ENCODE peak calls at places on chromosomes 2 and 18, in nine cellular contexts. U is tibial nerve; S is germinal center; K is GM23248; Y is posterior cingulate gyrus; A is substantia nigra; J is activated CD4-positive, CD25-positive, alpha-beta regulatory T cell treated with anti-CD3 and anti-CD28 coated beads, Interleukin-2, amount 50 U/mL, for 72 hours; L is GM13977; Q is AG04450. X is an unnamed sample.

GRCh38 chr2:190786404-190787166 is 94.0 kb upstream of the GLS start:
- DNase-seq in Q (no peak), K (no peak), L (no peak), S (no peak), J (no peak), U (no peak), A (peak), Y (no peak), X (no peak)

GRCh38 chr18:60329131-60329530 is 43.4 kb downstream of the MC4R start:
- DNase-seq in J (no peak), U (no peak), L (no peak), Y (no peak), Q (no peak), K (no peak), A (no peak), S (no peak), X (no peak)

GRCh38 chr2:202140522-202141292 is 67.7 kb downstream of the KIAA2012 start:
- DNase-seq in S (no peak), Q (no peak), J (no peak), K (peak), U (no peak), L (no peak), A (no peak), Y (no peak), X (no peak)

GRCh38 chr2:96427917-96428316 is 77.2 kb downstream of the NEURL3 start:
- DNase-seq in S (no peak), U (no peak), Q (no peak), Y (no peak), L (no peak), J (no peak), A (no peak), K (peak), X (no peak)

GRCh38 chr2:95346738-95347671 is 49.9 kb downstream of the KCNIP3 start:
- DNase-seq in A (no peak), U (no peak), J (no peak), S (no peak), Y (peak), L (peak), Q (no peak), K (peak), X (no peak)

GRCh38 chr2:38178142-38178541 is 102.2 kb upstream of the CYP1B1 start:
- DNase-seq in A (no peak), L (no peak), Q (no peak), Y (no peak), U (peak), J (no peak), K (peak), S (no peak), X (no peak)

GRCh38 chr18:34971313-34971712 is 69.9 kb upstream of the MAPRE2 start:
- DNase-seq in S (no peak), U (no peak), L (no peak), A (no peak), Q (no peak), Y (no peak), J (no peak), K (peak), X (no peak)

GRCh38 chr2:109690822-109691541 is 76.8 kb downstream of the SOWAHC start:
- DNase-seq in L (no peak), Q (no peak), J (no peak), K (no peak), Y (no peak), S (no peak), U (no peak), A (no peak), X (no peak)

GRCh38 chr2:105842555-105842954 is 97.8 kb downstream of the NCK2 start:
- DNase-seq in J (no peak), U (no peak), K (no peak), Q (no peak), A (no peak), S (no peak), Y (no peak), L (no peak), X (no peak)

GRCh38 chr2:161104054-161104553 is 56.1 kb upstream of the TANK start:
- DNase-seq in U (no peak), Q (no peak), Y (no peak), K (no peak), S (peak), A (no peak), J (no peak), L (peak), X (no peak)

GRCh38 chr2:219492575-219492974 is 6.1 kb upstream of the GMPPA start:
- DNase-seq in L (no peak), Y (no peak), K (no peak), A (no peak), U (no peak), Q (no peak), J (no peak), S (no peak), X (no peak)

GRCh38 chr2:237440819-237441281 is 26.9 kb upstream of the COL6A3 start:
- DNase-seq in J (no peak), L (peak), S (no peak), K (peak), A (no peak), Y (peak), U (no peak), Q (no peak), X (no peak)

GRCh38 chr2:3827673-3828575 is 124.5 kb downstream of the DCDC2C start:
- DNase-seq in A (no peak), U (peak), S (peak), Y (no peak), K (peak), Q (peak), J (no peak), L (peak), X (no peak)

GRCh38 chr18:34848695-34849094 is 138.6 kb downstream of the DTNA start:
- DNase-seq in A (no peak), L (no peak), J (no peak), Y (no peak), K (no peak), Q (no peak), U (no peak), S (no peak), X (no peak)

GRCh38 chr18:44823782-44824181 is 143.1 kb downstream of the SETBP1 start:
- DNase-seq in K (peak), U (no peak), Y (no peak), S (no peak), J (no peak), Q (no peak), L (no peak), A (no peak), X (no peak)

GRCh38 chr2:209425082-209426071 is 1.5 kb downstream of the MAP2 start:
- DNase-seq in Y (peak), K (peak), L (peak), J (no peak), S (peak), A (peak), Q (no peak), U (no peak), X (peak)

GRCh38 chr2:215773728-215774127 is 239.6 kb downstream of the MREG start:
- DNase-seq in Y (no peak), L (no peak), K (peak), A (no peak), J (no peak), S (no peak), U (peak), Q (peak), X (no peak)

GRCh38 chr2:146124741-146125140 is 1604.8 kb upstream of the ZEB2 start:
- DNase-seq in U (no peak), A (no peak), Y (no peak), K (peak), S (no peak), J (no peak), Q (peak), L (no peak), X (no peak)

GRCh38 chr2:217467331-217467730 is 535.5 kb downstream of the TNS1 start:
- DNase-seq in K (peak), J (no peak), U (peak), Q (no peak), S (no peak), Y (no peak), A (no peak), L (no peak), X (no peak)

GRCh38 chr2:11437602-11438001 is 28.4 kb downstream of the E2F6 start:
- DNase-seq in Q (no peak), K (no peak), S (no peak), U (no peak), L (no peak), J (no peak), A (no peak), Y (no peak), X (no peak)

GRCh38 chr18:46502444-46502843 is 154.6 kb downstream of the LOXHD1 start:
- DNase-seq in U (no peak), A (no peak), J (no peak), Q (no peak), L (no peak), S (no peak), K (no peak), Y (no peak), X (no peak)

GRCh38 chr2:214138779-214139178 is 272.1 kb upstream of the VWC2L start:
- DNase-seq in Y (no peak), K (no peak), J (no peak), U (no peak), S (no peak), A (no peak), L (no peak), Q (no peak), X (no peak)

GRCh38 chr2:159553727-159554126 is 62.6 kb downstream of the BAZ2B start:
- DNase-seq in J (no peak), S (no peak), L (no peak), Q (no peak), Y (no peak), A (no peak), U (no peak), K (no peak), X (no peak)

GRCh38 chr2:144343135-144343534 is 176.8 kb downstream of the ZEB2 start:
- DNase-seq in U (no peak), Q (no peak), A (no peak), J (no peak), L (no peak), K (no peak), S (no peak), Y (no peak), X (no peak)

GRCh38 chr2:152462591-152463178 is 127.7 kb downstream of the FMNL2 start:
- DNase-seq in Q (no peak), U (no peak), A (no peak), L (no peak), Y (no peak), J (no peak), S (no peak), K (no peak), X (no peak)

GRCh38 chr2:205868773-205869333 is 186.6 kb downstream of the NRP2 start:
- DNase-seq in U (no peak), A (no peak), L (peak), K (no peak), S (no peak), J (no peak), Q (peak), Y (no peak), X (no peak)

GRCh38 chr18:12843420-12844346 is 40.4 kb downstream of the PTPN2 start:
- DNase-seq in Y (peak), S (no peak), U (no peak), Q (no peak), K (no peak), L (no peak), A (no peak), J (no peak), X (no peak)

GRCh38 chr2:10490806-10491291 is 42.7 kb upstream of the ODC1 start:
- DNase-seq in S (no peak), Q (no peak), Y (no peak), U (no peak), K (no peak), A (no peak), L (no peak), J (no peak), X (no peak)

GRCh38 chr2:10978112-10978670 is 66.5 kb downstream of the KCNF1 start:
- DNase-seq in Y (peak), K (no peak), U (no peak), A (no peak), J (peak), S (no peak), Q (no peak), L (no peak), X (no peak)

GRCh38 chr2:233471291-233472035 is 95.1 kb downstream of the USP40 start:
- DNase-seq in S (no peak), U (no peak), Q (no peak), Y (peak), J (no peak), L (no peak), A (no peak), K (no peak), X (no peak)

X was measured in naive B cell.